ENCODE peak calls at places on chromosomes 16 and 17, in four cellular contexts. C, K, Z and A are unnamed samples.

GRCh38 chr17:83150369-83151055 is 71.1 kb downstream of the METRNL start:
- DNase-seq in Z (no peak), K (no peak), C (no peak), A (no peak)

GRCh38 chr17:81210868-81211267 is 11.9 kb downstream of the CEP131 start:
- DNase-seq in Z (peak), C (no peak), K (no peak), A (no peak)

GRCh38 chr17:17021194-17021863 is 20.9 kb upstream of the MPRIP start:
- DNase-seq in K (no peak), C (no peak), Z (peak), A (peak)

GRCh38 chr16:46629331-46629843 is 8.2 kb upstream of the SHCBP1 start:
- DNase-seq in Z (peak), C (peak), K (peak), A (no peak)

GRCh38 chr16:31073823-31074072 is 292 bp downstream of the ZNF668 start:
- DNase-seq in C (no peak), K (no peak), Z (no peak), A (peak)

GRCh38 chr16:14634389-14634725 is 1.6 kb downstream of the BFAR start:
- DNase-seq in Z (no peak), K (no peak), C (no peak), A (no peak)

GRCh38 chr16:14015948-14016347 is 55.2 kb upstream of the MRTFB start:
- DNase-seq in Z (peak), K (peak), C (peak), A (no peak)

GRCh38 chr17:49723423-49723822 is 15.7 kb upstream of the SLC35B1 start:
- DNase-seq in C (no peak), Z (no peak), K (no peak), A (no peak)

GRCh38 chr17:42422412-42422957 is 571 bp downstream of the CAVIN1 start:
- DNase-seq in Z (peak), C (peak), K (peak), A (no peak)

GRCh38 chr17:27502526-27503324 is 46.5 kb downstream of the KSR1 start:
- DNase-seq in K (peak), C (peak), Z (no peak), A (no peak)

GRCh38 chr17:72110231-72110952 is 10.4 kb upstream of the SOX9 start:
- DNase-seq in K (no peak), C (no peak), Z (no peak), A (no peak)

GRCh38 chr17:4407851-4408250 is 25.9 kb upstream of the SPNS3 start:
- DNase-seq in C (no peak), Z (no peak), K (peak), A (no peak)

GRCh38 chr17:75998327-75998795 is 2.3 kb upstream of the CDK3 start:
- DNase-seq in Z (peak), K (no peak), C (no peak), A (no peak)

GRCh38 chr17:74639704-74640142 is 16.2 kb upstream of the CD300E start:
- DNase-seq in C (no peak), K (no peak), Z (no peak), A (no peak)
- H3K4ac ChIP-seq in C (no peak), K (no peak), Z (peak), A (no peak)

GRCh38 chr17:21239680-21240374 is 13.4 kb downstream of the NATD1 start:
- DNase-seq in C (peak), K (peak), Z (peak), A (no peak)
- H2BK15ac ChIP-seq in C (no peak), K (no peak), Z (no peak), A (no peak)

DNA sequence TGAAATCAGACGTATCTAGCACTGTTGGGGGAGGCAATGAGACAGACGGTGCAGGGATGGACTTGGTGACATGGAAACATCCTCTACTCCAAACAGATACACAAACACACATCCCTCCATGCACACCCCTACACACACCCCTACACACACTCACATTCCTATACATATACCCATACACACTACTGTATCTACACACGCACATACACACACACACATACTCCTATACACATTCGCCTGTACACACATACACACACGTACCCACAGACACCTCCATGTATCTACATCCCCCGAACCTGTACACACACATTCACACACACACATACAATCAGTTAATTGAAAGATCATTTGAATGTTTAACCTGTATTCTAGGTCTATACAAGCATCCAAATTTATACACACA is 53.5 kb downstream of the MAF start:
- DNase-seq in Z (no peak), C (no peak), K (no peak), A (no peak)
- H3K23ac ChIP-seq in Z (no peak), C (no peak), K (no peak), A (no peak)

DNA sequence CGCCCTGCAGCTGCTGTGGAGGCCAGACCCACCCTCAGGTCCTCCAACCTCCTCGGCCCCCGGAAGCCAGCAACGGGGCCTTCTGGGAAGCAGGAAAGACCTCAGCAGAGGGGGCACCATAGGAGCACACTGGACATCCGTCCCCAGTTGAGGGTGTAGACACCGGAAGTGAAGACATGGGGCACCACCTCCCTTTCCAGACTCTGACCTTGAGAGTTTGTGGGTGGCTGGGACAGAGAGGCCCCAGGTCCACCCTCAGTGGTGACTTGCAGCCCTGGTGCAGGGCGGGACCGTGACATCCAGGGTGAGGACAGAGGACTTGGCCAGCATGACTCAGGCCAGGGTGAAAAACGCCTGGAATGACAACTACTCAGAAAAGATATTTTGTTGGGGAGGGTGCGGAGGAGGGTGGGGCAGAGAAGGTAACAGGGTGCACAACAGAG is 19.9 kb downstream of the CEP295NL start:
- DNase-seq in K (peak), Z (peak), C (peak), A (no peak)
- H3K4ac ChIP-seq in K (peak), Z (no peak), C (peak), A (peak)

GRCh38 chr17:67754001-67754400 is 36.3 kb downstream of the NOL11 start:
- DNase-seq in K (no peak), C (no peak), Z (no peak), A (no peak)

GRCh38 chr17:67751101-67752074 is 33.7 kb downstream of the NOL11 start:
- DNase-seq in Z (no peak), K (no peak), C (no peak), A (no peak)

GRCh38 chr17:67750067-67750466 is 32.3 kb downstream of the NOL11 start:
- DNase-seq in C (no peak), Z (no peak), K (no peak), A (no peak)

GRCh38 chr17:67753026-67753425 is 35.3 kb downstream of the NOL11 start:
- DNase-seq in K (no peak), C (no peak), Z (no peak), A (no peak)
- H2BK15ac ChIP-seq in K (no peak), C (no peak), Z (no peak), A (no peak)